ENCODE peak calls at places on chromosome 18, in five cellular contexts. Z is activated B cell treated with CpG ODN at 0.5 μM for 24 hours, Q is transverse colon, K is glutamatergic neuron, U is thoracic aorta. G is an unnamed sample.

GRCh38 chr18:58229162-58229561 is 185.1 kb downstream of the NEDD4L start:
- DNase-seq in Q (no peak), U (no peak), Z (no peak), K (peak), G (no peak)

GRCh38 chr18:449374-449773 is 51.1 kb downstream of the COLEC12 start:
- DNase-seq in Q (no peak), K (peak), U (no peak), Z (no peak), G (no peak)

GRCh38 chr18:69958422-69958821 is 10.7 kb upstream of the CD226 start:
- DNase-seq in K (no peak), Z (no peak), Q (no peak), U (no peak), G (no peak)

GRCh38 chr18:14976736-14977430 is 228.9 kb downstream of the ANKRD30B start:
- DNase-seq in Q (no peak), K (no peak), U (no peak), Z (no peak), G (no peak)

GRCh38 chr18:75551071-75551470 is 123.6 kb upstream of the SMIM21 start:
- DNase-seq in K (no peak), Z (no peak), Q (no peak), U (no peak), G (no peak)

GRCh38 chr18:22293417-22293816 is 124.0 kb downstream of the GATA6 start:
- DNase-seq in U (no peak), Z (no peak), K (no peak), Q (no peak), G (no peak)

GRCh38 chr18:22171263-22171838 is 2.0 kb downstream of the GATA6 start:
- DNase-seq in Z (no peak), K (peak), Q (no peak), U (no peak), G (no peak)

GRCh38 chr18:23037646-23038045 is 97.6 kb upstream of the CABLES1 start:
- DNase-seq in K (no peak), Q (no peak), U (no peak), Z (no peak), G (no peak)

GRCh38 chr18:49041677-49042570 is 91.2 kb upstream of the SMAD7 start:
- DNase-seq in U (no peak), Z (no peak), Q (peak), K (no peak), G (no peak)

GRCh38 chr18:3500016-3500415 is 50.0 kb downstream of the TGIF1 start:
- DNase-seq in Q (no peak), U (no peak), K (no peak), Z (no peak), G (no peak)

GRCh38 chr18:26051845-26052244 is 38.6 kb downstream of the SS18 start:
- DNase-seq in U (no peak), Q (no peak), Z (no peak), K (no peak), G (no peak)

GRCh38 chr18:50674307-50674706 is 114.4 kb downstream of the MAPK4 start:
- DNase-seq in K (no peak), Z (no peak), U (no peak), Q (no peak), G (no peak)

GRCh38 chr18:68402784-68403183 is 312.1 kb downstream of the TMX3 start:
- DNase-seq in U (no peak), Z (no peak), Q (no peak), K (no peak), G (no peak)

GRCh38 chr18:22643731-22644130 is 226.0 kb upstream of the CTAGE1 start:
- DNase-seq in K (no peak), Q (no peak), Z (no peak), U (no peak), G (no peak)

GRCh38 chr18:2914185-2914584 is 67.4 kb downstream of the EMILIN2 start:
- DNase-seq in Z (no peak), K (peak), Q (no peak), U (no peak), G (no peak)

GRCh38 chr18:68418226-68418868 is 296.6 kb downstream of the TMX3 start:
- DNase-seq in Q (no peak), U (no peak), K (no peak), Z (no peak), G (no peak)

GRCh38 chr18:35658112-35658511 is 76.6 kb downstream of the GALNT1 start:
- DNase-seq in Z (no peak), Q (no peak), K (no peak), U (no peak), G (no peak)

GRCh38 chr18:35662293-35663062 is 80.9 kb downstream of the GALNT1 start:
- DNase-seq in U (no peak), Q (no peak), Z (no peak), K (no peak), G (no peak)

GRCh38 chr18:35661483-35662146 is 80.1 kb downstream of the GALNT1 start:
- DNase-seq in Z (no peak), K (no peak), U (no peak), Q (no peak), G (no peak)
- TF ChIP-seq CTCF in Z (no peak), K (no peak), U (no peak), Q (no peak), G (peak)

DNA sequence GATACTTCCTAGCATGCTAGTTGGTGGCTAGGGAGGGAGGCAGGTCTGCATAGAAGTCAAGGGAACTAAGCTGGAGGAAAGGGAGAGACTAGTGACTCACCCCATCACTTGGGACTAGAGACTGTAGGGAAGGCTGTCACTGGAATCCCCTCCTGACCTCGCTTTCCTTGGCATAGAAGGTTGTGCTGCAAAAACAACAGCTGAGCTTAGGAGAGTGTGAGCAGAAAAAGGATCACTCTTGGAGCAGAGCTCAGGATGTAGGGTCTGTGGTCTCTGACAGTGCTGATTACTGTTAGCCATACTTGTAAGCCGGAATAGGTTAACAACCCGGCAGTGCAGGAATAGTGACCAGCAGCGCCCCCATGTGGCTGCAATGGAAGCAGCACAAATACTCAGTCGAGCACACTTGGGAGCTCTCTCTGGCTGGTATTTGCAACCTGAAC is 66.9 kb upstream of the SMAD2 start:
- DNase-seq in Z (no peak), K (peak), U (no peak), Q (no peak), G (peak)
- TF ChIP-seq CTCF in Z (no peak), K (peak), U (peak), Q (peak), G (peak)

GRCh38 chr18:9519431-9519830 is 44.1 kb downstream of the RALBP1 start:
- DNase-seq in Z (no peak), U (no peak), K (no peak), Q (no peak), G (no peak)

GRCh38 chr18:9517869-9518268 is 42.6 kb downstream of the RALBP1 start:
- DNase-seq in K (no peak), U (no peak), Q (no peak), Z (no peak), G (no peak)

GRCh38 chr18:9520666-9521065 is 45.4 kb downstream of the RALBP1 start:
- DNase-seq in U (no peak), K (no peak), Z (no peak), Q (no peak), G (no peak)

GRCh38 chr18:9513971-9514512 is 38.7 kb downstream of the RALBP1 start:
- DNase-seq in K (no peak), U (no peak), Z (no peak), Q (no peak), G (no peak)

DNA sequence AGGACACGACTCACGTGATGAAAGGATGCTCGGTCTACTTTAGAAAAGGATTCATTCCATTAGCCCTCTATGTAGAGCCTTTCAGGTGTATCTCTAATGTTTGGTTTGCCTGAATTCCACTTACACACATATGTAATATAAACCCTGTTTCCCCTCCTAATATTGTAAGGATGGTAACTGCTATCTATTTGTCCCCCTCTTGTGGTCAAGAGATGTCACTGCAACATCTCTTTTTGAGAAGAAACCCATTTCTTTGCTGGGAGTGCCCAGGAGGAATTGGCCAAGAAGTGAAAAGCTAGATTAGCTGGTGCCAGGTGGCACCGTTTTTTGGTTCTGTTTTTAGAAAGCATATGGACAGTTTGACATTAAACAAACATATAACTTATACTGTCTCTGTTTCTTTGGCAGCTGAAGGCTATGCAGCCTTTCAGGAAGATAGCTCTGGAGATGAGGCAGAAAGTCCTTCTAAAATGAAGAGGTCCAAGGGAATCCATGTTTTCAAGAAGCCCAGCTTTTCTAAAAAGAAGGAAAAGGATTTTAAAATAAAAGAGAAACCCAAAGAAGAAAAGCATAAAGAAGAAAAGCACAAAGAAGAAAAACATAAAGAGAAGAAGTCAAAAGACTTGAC is 41.2 kb downstream of the RALBP1 start:
- DNase-seq in Q (no peak), Z (no peak), K (no peak), U (no peak), G (no peak)
- TF ChIP-seq CTCF in Q (peak), Z (peak), K (peak), U (peak), G (peak)

GRCh38 chr18:46098616-46098933 is 479 bp upstream of the ATP5F1A start:
- DNase-seq in Q (no peak), Z (peak), U (no peak), K (no peak), G (no peak)

GRCh38 chr18:46099463-46099862 is 1.4 kb upstream of the ATP5F1A start:
- DNase-seq in U (no peak), Q (no peak), K (no peak), Z (no peak), G (no peak)

GRCh38 chr18:46097378-46097852 is 681 bp downstream of the ATP5F1A start:
- DNase-seq in K (no peak), Q (no peak), Z (no peak), U (no peak), G (no peak)

GRCh38 chr18:46096651-46097300 is 1.3 kb downstream of the ATP5F1A start:
- DNase-seq in Q (no peak), U (no peak), K (no peak), Z (no peak), G (no peak)

DNA sequence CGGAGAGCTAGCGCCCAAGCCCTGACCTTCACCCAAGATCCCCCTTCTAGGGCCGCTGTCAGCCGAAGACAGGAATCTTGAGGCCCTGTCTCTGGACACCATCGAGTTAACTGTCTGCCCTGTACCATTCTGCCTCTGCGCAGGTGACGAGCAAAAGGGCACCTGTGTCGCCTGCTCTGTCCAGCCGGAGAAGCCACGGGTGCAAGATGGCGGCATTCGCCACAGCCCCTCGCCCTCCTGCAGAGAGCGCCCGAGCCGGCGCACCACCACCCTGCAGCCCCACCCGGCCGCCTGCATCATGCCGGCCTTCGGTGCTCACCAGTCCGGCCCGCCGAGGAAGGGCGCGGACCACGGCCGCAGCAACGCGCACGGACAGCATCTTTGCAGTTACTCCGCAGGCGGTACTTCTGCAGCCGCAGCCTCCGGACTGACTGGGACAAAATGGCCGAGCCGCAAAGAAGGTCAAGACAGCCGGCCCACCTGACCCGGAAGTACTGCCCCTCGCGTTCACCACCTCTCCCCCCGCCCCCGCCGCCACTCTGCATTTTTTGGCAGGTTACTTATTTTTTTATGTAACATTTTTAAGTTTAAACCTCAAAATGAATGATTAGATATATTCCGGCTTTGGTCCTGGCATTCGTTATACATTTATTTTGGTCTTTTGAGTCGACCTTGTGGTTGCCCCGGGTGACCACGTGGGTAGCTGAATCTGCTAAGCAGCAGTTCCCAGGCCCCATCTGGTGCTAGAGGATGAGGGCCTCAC is at the start of gene ATP5F1A:
- DNase-seq in Z (peak), U (peak), Q (peak), K (peak), G (peak)
- TF ChIP-seq CTCF in Z (no peak), U (no peak), Q (no peak), K (no peak), G (no peak)

GRCh38 chr18:45328271-45328670 is 287.0 kb upstream of the SLC14A2 start:
- DNase-seq in Q (no peak), K (no peak), U (no peak), Z (no peak), G (no peak)

GRCh38 chr18:45332911-45333310 is 282.4 kb upstream of the SLC14A2 start:
- DNase-seq in U (no peak), Z (no peak), Q (no peak), K (no peak), G (no peak)

GRCh38 chr18:45326505-45326904 is 288.8 kb upstream of the SLC14A2 start:
- DNase-seq in K (no peak), Q (no peak), U (no peak), Z (no peak), G (no peak)

GRCh38 chr18:45328762-45329161 is 286.5 kb upstream of the SLC14A2 start:
- DNase-seq in K (no peak), Z (no peak), U (no peak), Q (no peak), G (no peak)

GRCh38 chr18:45330170-45330594 is 285.1 kb upstream of the SLC14A2 start:
- DNase-seq in Z (no peak), Q (no peak), U (no peak), K (no peak), G (no peak)
- TF ChIP-seq CTCF in Z (no peak), Q (no peak), U (no peak), K (no peak), G (no peak)

GRCh38 chr18:11741505-11742145 is 52.6 kb downstream of the GNAL start:
- DNase-seq in K (no peak), Q (no peak), U (no peak), Z (no peak), G (no peak)
- TF ChIP-seq CTCF in K (peak), Q (peak), U (peak), Z (no peak), G (peak)

GRCh38 chr18:10076502-10077030 is 162.8 kb downstream of the VAPA start:
- DNase-seq in K (no peak), Q (no peak), Z (no peak), U (no peak), G (no peak)
- TF ChIP-seq CTCF in K (no peak), Q (no peak), Z (no peak), U (no peak), G (no peak)

GRCh38 chr18:77110936-77111335 is 21.6 kb downstream of the MBP start:
- DNase-seq in Z (no peak), K (no peak), U (no peak), Q (no peak), G (no peak)

GRCh38 chr18:77111449-77112160 is 21.0 kb downstream of the MBP start:
- DNase-seq in K (no peak), Z (no peak), Q (no peak), U (no peak), G (no peak)

GRCh38 chr18:77112161-77112801 is 20.3 kb downstream of the MBP start:
- DNase-seq in Z (no peak), K (no peak), Q (no peak), U (no peak), G (no peak)

GRCh38 chr18:77108821-77109692 is 23.5 kb downstream of the MBP start:
- DNase-seq in Z (no peak), U (no peak), Q (no peak), K (no peak), G (no peak)

GRCh38 chr18:77110400-77110799 is 22.2 kb downstream of the MBP start:
- DNase-seq in K (no peak), Q (no peak), Z (no peak), U (no peak), G (no peak)
- TF ChIP-seq CTCF in K (peak), Q (no peak), Z (no peak), U (no peak), G (no peak)

GRCh38 chr18:11533513-11533890 is 75.9 kb upstream of the SLC35G4 start:
- DNase-seq in U (no peak), K (no peak), Z (no peak), Q (no peak), G (no peak)
- TF ChIP-seq CTCF in U (no peak), K (no peak), Z (no peak), Q (no peak), G (no peak)

GRCh38 chr18:46677609-46678470 is 20.8 kb upstream of the LOXHD1 start:
- DNase-seq in Z (no peak), Q (no peak), K (no peak), U (no peak), G (no peak)
- TF ChIP-seq CTCF in Z (no peak), Q (no peak), K (no peak), U (no peak), G (no peak)

G was measured in D721Med.